ENCODE peak calls at places on chromosomes 16 and 17, in seven cellular contexts. X is neural progenitor cell, T is GM23338, R is hepatocyte, N is GM23248, W is HCT116, H is PC-3. S is an unnamed sample. For H3K4me1, the result is how much of the 10 kb centered on the place peaks cover.

GRCh38 chr17:17146791-17147406 is 59.2 kb downstream of the PLD6 start:
- DNase-seq in X (peak), W (peak), T (peak), R (peak), N (peak), H (peak), S (peak)

GRCh38 chr17:27973258-27974044 is 69.0 kb upstream of the NLK start:
- DNase-seq in X (no peak), W (no peak), N (no peak), R (no peak), T (no peak), H (no peak), S (no peak)

GRCh38 chr17:54353789-54354525 is 531.2 kb downstream of the KIF2B start:
- DNase-seq in T (no peak), H (no peak), N (no peak), X (no peak), W (no peak), R (no peak), S (peak)

GRCh38 chr16:1800703-1801102 is 7.2 kb upstream of the IGFALS start:
- DNase-seq in N (no peak), X (no peak), W (no peak), T (no peak), H (no peak), R (no peak), S (no peak)

GRCh38 chr17:39867891-39868553 is at the start of gene ZPBP2:
- DNase-seq in N (peak), X (no peak), H (no peak), R (no peak), T (peak), W (no peak), S (no peak)

GRCh38 chr17:20191066-20191465 is 181.9 kb downstream of the SPECC1 start:
- DNase-seq in T (no peak), H (peak), N (peak), W (no peak), X (no peak), R (no peak), S (no peak)

GRCh38 chr17:65584604-65585521 is 23.4 kb upstream of the AXIN2 start:
- DNase-seq in T (no peak), H (peak), X (no peak), R (no peak), W (no peak), N (peak), S (no peak)

GRCh38 chr16:23062524-23062923 is 86.7 kb downstream of the USP31 start:
- DNase-seq in N (peak), R (no peak), W (no peak), H (no peak), T (no peak), X (no peak), S (no peak)

GRCh38 chr17:67578058-67578457 is 139.7 kb upstream of the NOL11 start:
- DNase-seq in H (no peak), N (no peak), X (peak), W (no peak), T (peak), R (no peak), S (no peak)

GRCh38 chr16:27826081-27826892 is 237.2 kb downstream of the GSG1L start:
- DNase-seq in N (no peak), W (no peak), X (no peak), H (no peak), T (no peak), R (no peak), S (no peak)

GRCh38 chr17:33369149-33369548 is 76.1 kb upstream of the ASIC2 start:
- DNase-seq in X (no peak), W (no peak), N (no peak), T (no peak), R (no peak), H (no peak), S (no peak)

GRCh38 chr16:64705443-64705842 is 416.4 kb downstream of the CDH11 start:
- DNase-seq in W (no peak), X (no peak), N (peak), H (no peak), T (no peak), R (no peak), S (no peak)

GRCh38 chr16:14565688-14566025 is 64.4 kb downstream of the PARN start:
- DNase-seq in W (no peak), R (no peak), X (no peak), H (no peak), T (no peak), N (no peak), S (no peak)

GRCh38 chr17:46192484-46193245 is 564 bp downstream of the KANSL1 start:
- DNase-seq in T (peak), X (peak), N (peak), R (peak), W (no peak), H (peak), S (peak)

GRCh38 chr16:55255890-55256289 is 68.1 kb upstream of the IRX6 start:
- DNase-seq in W (no peak), R (no peak), X (no peak), T (no peak), N (no peak), H (no peak), S (no peak)

GRCh38 chr17:6671431-6671830 is 19.9 kb downstream of the C17orf100 start:
- DNase-seq in R (no peak), T (no peak), H (peak), X (no peak), W (no peak), N (no peak), S (no peak)

GRCh38 chr16:89422905-89423630 is 67.3 kb downstream of the ANKRD11 start:
- DNase-seq in T (peak), R (peak), N (peak), W (no peak), X (no peak), H (peak), S (peak)

GRCh38 chr16:22386976-22387375 is 12.6 kb upstream of the CDR2 start:
- DNase-seq in W (no peak), T (no peak), R (no peak), X (no peak), N (peak), H (peak), S (no peak)

GRCh38 chr16:84907575-84907974 is 87.8 kb downstream of the CRISPLD2 start:
- DNase-seq in N (no peak), W (no peak), X (no peak), T (no peak), H (no peak), R (no peak), S (no peak)

GRCh38 chr17:74071280-74071679 is 132.2 kb upstream of the RPL38 start:
- DNase-seq in T (no peak), N (no peak), W (no peak), R (no peak), H (no peak), X (no peak), S (no peak)

GRCh38 chr16:49121636-49122035 is 160.0 kb downstream of the CBLN1 start:
- DNase-seq in N (no peak), W (no peak), T (no peak), R (no peak), X (no peak), H (no peak), S (no peak)

GRCh38 chr17:34822007-34822737 is 139.1 kb downstream of the CCT6B start:
- DNase-seq in H (no peak), T (no peak), X (no peak), W (no peak), R (no peak), N (no peak), S (no peak)

DNA sequence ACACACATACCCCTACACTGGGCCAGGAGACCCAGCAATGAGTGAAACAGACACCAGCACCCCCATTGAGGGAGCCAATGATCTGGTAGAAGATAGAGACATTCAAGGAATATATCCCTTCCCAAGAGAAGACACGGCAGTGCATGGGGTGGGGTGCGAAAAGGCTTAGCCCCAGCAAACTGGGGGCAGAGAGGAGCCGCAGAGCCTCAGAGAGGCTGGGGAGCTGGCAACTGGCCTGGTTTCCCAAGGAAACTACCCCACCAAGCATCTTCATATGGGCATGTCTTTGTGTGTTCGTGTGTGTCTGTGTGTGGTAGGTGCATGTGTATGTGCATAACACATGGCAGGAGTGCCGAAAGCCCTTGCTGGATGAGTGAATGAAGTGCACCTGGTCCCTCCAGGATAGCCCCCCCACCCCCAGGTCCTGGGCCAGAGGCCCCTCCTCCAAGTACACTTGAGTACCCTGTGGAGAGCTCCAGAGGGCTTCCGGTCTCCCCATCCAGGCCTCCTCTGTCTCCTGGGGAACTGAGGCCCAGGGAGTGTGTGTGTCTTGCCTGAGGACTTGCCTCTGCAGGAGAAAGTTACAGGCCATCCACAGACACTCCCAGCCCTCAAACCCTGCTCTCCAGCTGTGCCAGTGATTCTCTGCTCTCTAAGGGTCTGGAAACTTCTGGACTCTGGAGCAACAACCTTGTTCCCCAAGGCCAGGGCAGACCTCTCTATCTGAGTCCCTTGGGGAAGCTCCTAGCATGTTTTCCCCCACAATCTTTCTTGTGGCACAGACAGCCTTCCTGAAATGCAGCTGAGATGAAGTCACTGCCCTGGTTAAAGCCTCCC is 15.9 kb downstream of the TBX2 start:
- DNase-seq in X (no peak), N (peak), H (no peak), W (no peak), R (no peak), T (no peak), S (no peak)
- TF ChIP-seq EZH2phosphoT487 in X (no peak), N (no peak), H (no peak), W (no peak), R (no peak), T (no peak), S (no peak)

GRCh38 chr17:21463779-21464407 is 87.7 kb downstream of the KCNJ12 start:
- DNase-seq in X (peak), T (peak), H (no peak), R (peak), W (no peak), N (no peak), S (no peak)
- TF ChIP-seq EZH2 in X (peak), T (peak), H (no peak), R (peak), W (no peak), N (no peak), S (no peak)

GRCh38 chr17:2405247-2405926 is 4.5 kb upstream of the MNT start:
- DNase-seq in N (peak), X (peak), T (no peak), W (no peak), H (peak), R (peak), S (no peak)
- H3K4me1 ChIP-seq in N (half or more), X (under half), T (under half), W (half or more), H (under half), R (under half), S (under half)

GRCh38 chr17:51419476-51419875 is 159.1 kb downstream of the UTP18 start:
- DNase-seq in T (no peak), X (no peak), H (no peak), W (no peak), N (no peak), R (no peak), S (no peak)
- TF ChIP-seq EZH2phosphoT487 in T (no peak), X (no peak), H (no peak), W (no peak), N (no peak), R (no peak), S (no peak)

GRCh38 chr17:49973271-49973615 is 4.3 kb downstream of the DLX4 start:
- DNase-seq in N (no peak), X (no peak), H (no peak), W (no peak), T (no peak), R (no peak), S (no peak)

GRCh38 chr17:49970498-49970897 is 1.5 kb downstream of the DLX4 start:
- DNase-seq in H (no peak), T (no peak), X (no peak), W (no peak), R (no peak), N (no peak), S (no peak)

GRCh38 chr17:49971199-49971847 is 2.3 kb downstream of the DLX4 start:
- DNase-seq in H (no peak), X (no peak), T (peak), R (no peak), W (no peak), N (no peak), S (no peak)

GRCh38 chr17:49971848-49972485 is 3.0 kb downstream of the DLX4 start:
- DNase-seq in W (no peak), N (peak), H (no peak), X (peak), T (peak), R (peak), S (no peak)

DNA sequence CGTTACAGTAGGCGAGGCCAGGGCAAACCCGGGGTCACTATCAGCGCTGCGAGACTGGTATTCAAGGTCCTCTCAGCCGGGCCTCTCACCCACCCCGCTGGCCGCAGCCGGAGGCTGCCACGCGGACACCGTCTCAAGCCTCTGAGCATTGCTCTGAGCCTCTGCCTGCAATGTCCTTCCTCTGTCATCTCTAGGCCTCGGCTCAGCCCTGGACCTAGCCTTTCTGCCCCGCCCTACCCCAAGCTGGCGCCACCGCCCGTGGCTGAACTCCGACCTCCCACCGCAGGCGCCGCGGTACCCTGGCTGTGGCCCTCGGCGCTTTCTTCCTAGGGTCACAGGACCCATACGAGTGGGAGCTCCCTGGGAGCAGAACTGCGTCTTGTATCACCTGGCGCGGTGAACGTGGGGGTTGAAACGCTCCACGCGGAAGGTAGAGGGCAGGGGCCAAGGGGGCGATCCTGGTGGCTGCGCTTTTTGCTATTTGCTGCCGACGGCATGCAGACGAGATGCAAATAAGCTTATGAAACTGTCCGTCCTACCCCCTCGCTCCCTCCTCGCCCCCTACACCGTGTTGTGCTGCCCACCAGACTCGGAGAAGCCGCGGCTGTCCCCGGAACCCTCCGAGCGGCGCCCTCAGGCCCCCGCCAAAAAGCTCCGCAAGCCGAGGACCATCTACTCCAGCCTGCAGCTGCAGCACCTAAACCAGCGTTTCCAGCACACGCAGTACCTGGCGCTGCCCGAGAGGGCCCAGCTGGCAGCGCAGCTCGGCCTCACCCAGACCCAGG is 3.7 kb downstream of the DLX4 start:
- DNase-seq in X (peak), H (no peak), R (no peak), T (peak), W (no peak), N (peak), S (no peak)
- TF ChIP-seq EZH2 in X (peak), H (no peak), R (peak), T (peak), W (no peak), N (no peak), S (no peak)

DNA sequence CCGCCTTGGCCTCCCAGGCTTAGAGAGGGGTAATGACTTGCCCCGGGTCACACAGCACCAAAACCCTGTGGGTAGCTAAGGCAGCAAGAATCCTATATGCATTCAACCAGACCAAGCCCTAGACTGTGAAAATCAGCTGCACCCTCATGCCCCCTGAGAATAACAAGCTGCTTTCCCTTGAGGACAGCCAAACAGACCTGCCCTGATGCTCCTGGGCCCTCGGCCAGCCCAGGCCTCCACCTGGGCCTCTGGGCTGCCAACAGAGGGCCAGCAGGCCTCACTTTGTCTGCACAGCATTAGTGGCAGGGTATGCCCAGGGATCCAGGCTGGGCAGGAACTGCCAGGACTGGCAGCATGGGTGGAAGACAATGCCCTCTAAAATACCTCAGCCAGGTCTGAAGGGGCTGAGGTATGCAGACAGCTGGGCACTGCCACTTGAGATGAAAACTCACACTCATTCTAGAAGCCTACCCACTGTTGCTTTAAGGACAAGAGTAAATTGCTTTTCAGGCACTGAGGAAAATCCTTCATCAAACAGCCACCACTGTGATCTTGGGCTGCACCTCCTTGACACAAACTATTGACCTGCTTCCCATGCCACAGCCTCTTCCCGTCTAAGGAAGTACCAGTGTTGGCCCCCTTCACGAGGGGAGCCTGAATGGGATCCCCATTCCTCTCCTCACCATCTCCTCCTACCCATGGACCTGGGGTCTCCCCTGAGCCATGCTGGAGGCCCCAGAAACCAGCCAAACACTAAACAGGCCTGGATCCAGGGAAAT is 8.8 kb downstream of the ST3GAL2 start:
- DNase-seq in X (no peak), R (no peak), N (no peak), T (no peak), W (no peak), H (no peak), S (no peak)
- H3K4me1 ChIP-seq in X (under half), R (half or more), N (under half), T (half or more), W (half or more), H (under half), S (half or more)

GRCh38 chr16:57818377-57819055 is 16.2 kb upstream of the KIFC3 start:
- DNase-seq in H (peak), R (no peak), T (no peak), W (no peak), X (no peak), N (no peak), S (no peak)
- TF ChIP-seq EZH2phosphoT487 in H (no peak), R (no peak), T (no peak), W (no peak), X (no peak), N (no peak), S (no peak)

GRCh38 chr17:79949646-79950292 is 85.9 kb downstream of the TBC1D16 start:
- DNase-seq in T (peak), R (peak), W (no peak), N (no peak), X (peak), H (no peak), S (no peak)
- TF ChIP-seq EZH2 in T (no peak), R (no peak), W (no peak), N (no peak), X (no peak), H (no peak), S (no peak)

GRCh38 chr17:31496601-31497000 is 105.1 kb downstream of the RAB11FIP4 start:
- DNase-seq in W (no peak), R (no peak), T (no peak), H (no peak), X (no peak), N (no peak), S (no peak)

GRCh38 chr17:31496097-31496496 is 104.6 kb downstream of the RAB11FIP4 start:
- DNase-seq in W (no peak), H (no peak), X (no peak), N (no peak), T (no peak), R (no peak), S (no peak)

GRCh38 chr17:31497994-31498826 is 106.7 kb downstream of the RAB11FIP4 start:
- DNase-seq in X (no peak), N (no peak), W (no peak), R (no peak), H (no peak), T (no peak), S (no peak)

GRCh38 chr17:31497431-31497830 is 106.0 kb downstream of the RAB11FIP4 start:
- DNase-seq in N (no peak), R (no peak), H (no peak), T (no peak), X (no peak), W (no peak), S (no peak)

GRCh38 chr17:31499771-31500554 is 108.5 kb downstream of the RAB11FIP4 start:
- DNase-seq in X (peak), H (peak), R (no peak), N (peak), T (peak), W (peak), S (no peak)
- H3K4me1 ChIP-seq in X (under half), H (under half), R (under half), N (under half), T (under half), W (under half), S (under half)

GRCh38 chr17:81805707-81806460 is 1.9 kb downstream of the GCGR start:
- DNase-seq in W (no peak), H (no peak), X (no peak), R (no peak), N (no peak), T (no peak), S (no peak)
- TF ChIP-seq EZH2phosphoT487 in W (no peak), H (no peak), X (no peak), R (no peak), N (no peak), T (no peak), S (no peak)

S was measured in MM.1S.